ENCODE peak calls at places on chromosomes 7 and 10, in six cellular contexts. V is adrenal gland, P is dorsolateral prefrontal cortex, Y is right atrium auricular region, Q is heart left ventricle, H is cardiac fibroblast. D is an unnamed sample.

GRCh38 chr7:119900996-119901395 is 372.0 kb upstream of the KCND2 start:
- DNase-seq in V (peak), P (peak), Y (no peak), Q (no peak), H (peak), D (no peak)

GRCh38 chr10:32112055-32112454 is 55.8 kb upstream of the KIF5B start:
- DNase-seq in V (peak), P (no peak), Y (no peak), Q (no peak), H (peak), D (no peak)

GRCh38 chr7:55006499-55006898 is 12.3 kb upstream of the EGFR start:
- DNase-seq in V (no peak), P (no peak), Y (no peak), Q (no peak), H (no peak), D (no peak)

GRCh38 chr7:100562195-100563099 is 11.3 kb downstream of the SAP25 start:
- DNase-seq in V (no peak), P (no peak), Y (no peak), Q (no peak), H (no peak), D (no peak)

GRCh38 chr10:48454302-48455054 is 148.0 kb downstream of the MAPK8 start:
- DNase-seq in V (peak), P (no peak), Y (no peak), Q (no peak), H (no peak), D (peak)

GRCh38 chr7:157010588-157011332 is at the start of gene MNX1:
- DNase-seq in V (no peak), P (no peak), Y (no peak), Q (no peak), H (no peak), D (peak)

GRCh38 chr7:22866965-22867364 is 44.3 kb upstream of the TOMM7 start:
- DNase-seq in V (peak), P (no peak), Y (no peak), Q (no peak), H (peak), D (no peak)

GRCh38 chr7:79055722-79056415 is 397.6 kb downstream of the MAGI2 start:
- DNase-seq in V (peak), P (no peak), Y (no peak), Q (no peak), H (peak), D (no peak)

GRCh38 chr7:133675510-133676218 is 422.8 kb downstream of the EXOC4 start:
- DNase-seq in V (no peak), P (no peak), Y (no peak), Q (no peak), H (peak), D (no peak)

GRCh38 chr7:151086802-151087246 is 549 bp downstream of the AGAP3 start:
- DNase-seq in V (peak), P (no peak), Y (no peak), Q (no peak), H (peak), D (no peak)

GRCh38 chr10:131764929-131765328 is 135.9 kb upstream of the PPP2R2D start:
- DNase-seq in V (no peak), P (no peak), Y (no peak), Q (no peak), H (no peak), D (no peak)

GRCh38 chr7:5711419-5711818 is 70.0 kb downstream of the RNF216 start:
- DNase-seq in V (no peak), P (no peak), Y (no peak), Q (no peak), H (no peak), D (no peak)

GRCh38 chr10:71081912-71082311 is 130.5 kb upstream of the UNC5B start:
- DNase-seq in V (peak), P (no peak), Y (peak), Q (peak), H (no peak), D (peak)

GRCh38 chr7:48090095-48090805 is 1.2 kb downstream of the UPP1 start:
- DNase-seq in V (peak), P (no peak), Y (peak), Q (peak), H (peak), D (no peak)

GRCh38 chr10:76080406-76080805 is 649.0 kb downstream of the LRMDA start:
- DNase-seq in V (peak), P (no peak), Y (no peak), Q (no peak), H (peak), D (no peak)

GRCh38 chr7:41942468-41943097 is 239.7 kb upstream of the INHBA start:
- DNase-seq in V (no peak), P (no peak), Y (no peak), Q (no peak), H (peak), D (no peak)

GRCh38 chr10:113199459-113199858 is 249.4 kb downstream of the TCF7L2 start:
- DNase-seq in V (no peak), P (no peak), Y (no peak), Q (no peak), H (peak), D (no peak)

GRCh38 chr7:96303686-96304443 is 18.0 kb downstream of the SLC25A13 start:
- DNase-seq in V (no peak), P (no peak), Y (no peak), Q (no peak), H (peak), D (no peak)

GRCh38 chr10:18608581-18608980 is 42.8 kb downstream of the NSUN6 start:
- DNase-seq in V (no peak), P (no peak), Y (no peak), Q (no peak), H (peak), D (no peak)

GRCh38 chr7:19116121-19117080 is 1.0 kb downstream of the TWIST1 start:
- DNase-seq in V (no peak), P (no peak), Y (no peak), Q (peak), H (peak), D (no peak)

GRCh38 chr7:14321947-14322346 is 332.5 kb upstream of the ETV1 start:
- DNase-seq in V (no peak), P (no peak), Y (no peak), Q (no peak), H (no peak), D (no peak)

GRCh38 chr7:69873512-69873911 is 275.2 kb downstream of the AUTS2 start:
- DNase-seq in V (no peak), P (no peak), Y (no peak), Q (no peak), H (no peak), D (no peak)

GRCh38 chr7:19051767-19052375 is 65.6 kb downstream of the TWIST1 start:
- DNase-seq in V (peak), P (no peak), Y (no peak), Q (peak), H (peak), D (no peak)

GRCh38 chr7:13327669-13328068 is 640.2 kb downstream of the ARL4A start:
- DNase-seq in V (no peak), P (no peak), Y (no peak), Q (no peak), H (peak), D (no peak)

GRCh38 chr7:2072042-2072441 is 160.7 kb downstream of the MAD1L1 start:
- DNase-seq in V (no peak), P (no peak), Y (no peak), Q (no peak), H (no peak), D (no peak)

GRCh38 chr10:20407421-20407820 is 489.7 kb downstream of the NEBL start:
- DNase-seq in V (no peak), P (no peak), Y (no peak), Q (no peak), H (no peak), D (no peak)

GRCh38 chr10:72274730-72275350 is 1.1 kb downstream of the DDIT4 start:
- DNase-seq in V (peak), P (peak), Y (peak), Q (peak), H (peak), D (peak)

GRCh38 chr10:61257956-61258496 is 195.2 kb downstream of the TMEM26 start:
- DNase-seq in V (no peak), P (no peak), Y (no peak), Q (no peak), H (peak), D (no peak)

GRCh38 chr10:48431871-48432270 is 125.4 kb downstream of the MAPK8 start:
- DNase-seq in V (no peak), P (no peak), Y (no peak), Q (no peak), H (no peak), D (no peak)

GRCh38 chr10:71666607-71667373 is 52.8 kb downstream of the C10orf105 start:
- DNase-seq in V (no peak), P (no peak), Y (no peak), Q (no peak), H (no peak), D (peak)

GRCh38 chr10:14602807-14603538 is 171.7 kb downstream of the FAM107B start:
- DNase-seq in V (no peak), P (no peak), Y (no peak), Q (no peak), H (no peak), D (no peak)

GRCh38 chr7:82204694-82205093 is 238.9 kb downstream of the CACNA2D1 start:
- DNase-seq in V (peak), P (no peak), Y (no peak), Q (peak), H (peak), D (no peak)

GRCh38 chr7:29808075-29808786 is 1.9 kb downstream of the WIPF3 start:
- DNase-seq in V (no peak), P (no peak), Y (no peak), Q (no peak), H (no peak), D (no peak)

GRCh38 chr7:29805031-29805430 is 1.3 kb upstream of the WIPF3 start:
- DNase-seq in V (no peak), P (no peak), Y (no peak), Q (no peak), H (no peak), D (no peak)

GRCh38 chr7:29806793-29807178 is 478 bp downstream of the WIPF3 start:
- DNase-seq in V (no peak), P (no peak), Y (no peak), Q (no peak), H (no peak), D (no peak)

GRCh38 chr7:29806131-29806792 is at the start of gene WIPF3:
- DNase-seq in V (no peak), P (no peak), Y (no peak), Q (peak), H (no peak), D (peak)

DNA sequence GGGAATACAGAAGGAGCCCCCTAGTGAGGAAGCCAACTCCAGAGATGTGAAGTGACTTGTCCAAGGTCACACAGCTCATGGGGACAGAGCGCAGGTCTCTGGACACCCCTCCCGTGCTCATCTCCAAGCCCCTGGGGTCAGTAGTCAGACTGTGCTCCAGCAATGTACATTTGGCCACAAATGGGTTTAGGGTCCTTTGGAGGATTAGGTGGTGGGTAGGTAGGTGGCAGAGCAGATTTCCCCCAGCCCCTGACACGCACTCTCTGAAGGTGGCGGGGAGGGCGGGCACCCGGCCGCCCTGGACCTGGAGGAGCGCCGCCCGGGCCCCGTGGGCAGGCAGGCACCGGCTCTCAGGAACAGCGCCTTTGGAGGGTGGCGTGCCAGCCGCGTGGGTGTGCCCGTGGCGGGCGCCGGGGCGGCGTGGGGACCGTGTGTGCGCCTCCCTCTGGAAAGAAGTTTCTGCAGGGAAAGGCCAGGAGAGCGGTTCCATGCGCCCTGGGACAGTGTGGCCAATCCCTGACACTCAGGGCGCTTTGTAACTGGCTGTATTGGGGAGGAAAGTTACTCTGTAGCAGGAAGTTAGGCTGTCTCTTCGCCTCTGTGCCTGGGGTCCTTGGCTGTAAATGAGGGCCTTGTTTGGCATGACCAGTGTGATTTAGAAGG is 1.0 kb downstream of the WIPF3 start:
- DNase-seq in V (peak), P (no peak), Y (no peak), Q (peak), H (no peak), D (peak)
- TF ChIP-seq CTCF in V (peak), P (no peak), Y (no peak), Q (peak), H (no peak), D (peak)

GRCh38 chr7:66748791-66749190 is 8.3 kb downstream of the RABGEF1 start:
- DNase-seq in V (peak), P (no peak), Y (no peak), Q (peak), H (no peak), D (no peak)
- TF ChIP-seq CTCF in V (no peak), P (no peak), Y (no peak), Q (no peak), H (no peak), D (no peak)

GRCh38 chr10:33664070-33664469 is 329.6 kb upstream of the NRP1 start:
- DNase-seq in V (no peak), P (no peak), Y (no peak), Q (no peak), H (no peak), D (no peak)
- TF ChIP-seq CTCF in V (no peak), P (no peak), Y (no peak), Q (no peak), H (no peak), D (no peak)

DNA sequence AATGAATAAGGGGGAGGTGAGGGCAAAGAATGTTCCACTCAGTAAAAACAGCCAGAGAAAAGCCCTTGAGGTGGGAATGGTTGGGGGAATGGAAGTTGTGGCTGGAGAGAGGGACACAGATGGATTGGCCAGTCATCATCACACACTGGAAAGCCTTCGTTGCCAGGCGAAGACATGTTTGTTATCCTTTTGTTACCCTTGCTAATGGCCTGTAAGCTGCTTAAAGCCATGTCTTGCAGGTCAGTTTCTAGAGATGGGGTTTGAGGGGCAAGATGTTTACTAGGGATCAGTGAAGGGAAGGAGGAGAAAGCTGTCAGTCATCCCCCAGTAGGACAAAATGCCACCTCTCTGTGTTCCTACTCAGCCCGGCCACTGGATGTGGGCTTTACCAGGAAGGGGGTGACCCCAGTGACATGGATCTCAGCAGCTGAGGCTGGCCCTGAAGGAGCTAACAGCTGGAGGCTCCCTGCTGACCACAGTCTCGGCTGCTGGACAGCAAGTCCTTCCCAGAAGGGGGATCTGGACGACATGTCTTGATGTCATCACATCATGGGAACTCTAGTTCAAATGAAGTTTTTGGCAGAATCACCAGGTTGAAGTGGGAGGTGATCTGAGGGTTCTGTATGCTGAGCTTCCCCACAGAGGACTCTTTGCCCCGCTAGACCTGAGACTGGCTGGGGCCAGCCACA is 66.2 kb downstream of the TBXAS1 start:
- DNase-seq in V (no peak), P (no peak), Y (no peak), Q (no peak), H (no peak), D (no peak)
- TF ChIP-seq CTCF in V (no peak), P (no peak), Y (no peak), Q (no peak), H (no peak), D (no peak)

GRCh38 chr10:106555599-106555998 is 608.9 kb downstream of the SORCS1 start:
- DNase-seq in V (no peak), P (no peak), Y (no peak), Q (no peak), H (no peak), D (no peak)
- TF ChIP-seq CTCF in V (no peak), P (no peak), Y (no peak), Q (no peak), H (peak), D (peak)

DNA sequence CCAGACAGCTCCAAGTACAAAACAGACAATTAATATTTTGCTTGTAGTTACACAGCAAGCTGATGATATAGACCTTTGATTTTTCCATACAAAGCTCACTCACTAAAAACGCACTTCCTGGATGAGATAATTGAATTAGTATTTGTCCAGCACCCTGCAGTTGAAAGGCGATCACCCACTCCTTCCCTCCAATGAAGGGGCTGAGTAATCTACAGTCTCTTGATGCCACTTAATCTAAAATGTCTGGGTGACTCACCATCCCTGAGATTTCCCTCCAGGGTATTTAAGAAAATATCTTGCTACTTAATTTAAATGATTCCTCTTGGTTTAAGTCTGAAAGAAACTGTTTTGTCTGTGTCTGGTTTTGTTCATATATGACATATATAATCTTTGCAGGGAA is 515.3 kb downstream of the GRID1 start:
- DNase-seq in V (no peak), P (no peak), Y (no peak), Q (no peak), H (peak), D (no peak)
- TF ChIP-seq CTCF in V (no peak), P (no peak), Y (no peak), Q (no peak), H (no peak), D (no peak)

GRCh38 chr7:107980171-107980570 is 22.8 kb downstream of the LAMB1 start:
- DNase-seq in V (no peak), P (no peak), Y (no peak), Q (no peak), H (no peak), D (no peak)

GRCh38 chr7:107982463-107982862 is 20.5 kb downstream of the LAMB1 start:
- DNase-seq in V (no peak), P (no peak), Y (no peak), Q (no peak), H (no peak), D (no peak)

GRCh38 chr7:107981466-107981865 is 21.5 kb downstream of the LAMB1 start:
- DNase-seq in V (no peak), P (no peak), Y (no peak), Q (no peak), H (no peak), D (no peak)

GRCh38 chr7:107980671-107981190 is 22.2 kb downstream of the LAMB1 start:
- DNase-seq in V (no peak), P (no peak), Y (no peak), Q (no peak), H (no peak), D (no peak)

DNA sequence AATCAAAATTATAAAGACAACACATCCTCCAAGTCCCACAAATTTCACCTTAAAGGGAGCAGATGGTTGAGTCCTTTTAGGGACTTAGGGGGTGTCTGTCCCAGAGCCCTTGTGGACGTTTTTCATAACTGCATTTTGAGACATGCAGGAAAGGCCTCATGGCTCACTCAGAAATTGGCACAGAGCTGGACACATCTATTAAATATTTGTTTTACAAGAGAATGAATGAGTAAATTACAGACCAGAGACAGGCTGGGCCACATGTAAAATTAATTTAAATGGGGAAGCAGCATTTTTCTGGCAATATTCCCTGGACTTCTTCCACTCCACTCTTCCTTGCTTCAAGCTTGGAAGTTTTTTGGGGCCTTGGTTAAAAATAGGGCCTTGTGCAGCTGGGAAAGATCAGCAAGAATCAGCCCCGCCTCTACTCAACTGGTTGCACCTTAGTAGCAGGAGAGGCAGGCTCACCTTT is 20.0 kb downstream of the LAMB1 start:
- DNase-seq in V (no peak), P (no peak), Y (no peak), Q (no peak), H (peak), D (no peak)
- TF ChIP-seq CTCF in V (peak), P (no peak), Y (no peak), Q (peak), H (peak), D (peak)

GRCh38 chr10:118595064-118595420 is 406 bp downstream of the PRLHR start:
- DNase-seq in V (no peak), P (no peak), Y (no peak), Q (no peak), H (no peak), D (no peak)

GRCh38 chr10:118592675-118593330 is 2.6 kb downstream of the PRLHR start:
- DNase-seq in V (no peak), P (no peak), Y (no peak), Q (no peak), H (no peak), D (no peak)

GRCh38 chr10:118596426-118597124 is 1.1 kb upstream of the PRLHR start:
- DNase-seq in V (no peak), P (no peak), Y (no peak), Q (no peak), H (no peak), D (no peak)

GRCh38 chr10:118595598-118596425 is at the start of gene PRLHR:
- DNase-seq in V (peak), P (peak), Y (no peak), Q (no peak), H (peak), D (peak)

GRCh38 chr10:118594392-118595063 is 920 bp downstream of the PRLHR start:
- DNase-seq in V (peak), P (peak), Y (no peak), Q (peak), H (peak), D (peak)
- TF ChIP-seq CTCF in V (peak), P (peak), Y (no peak), Q (peak), H (peak), D (peak)

GRCh38 chr10:51892965-51893658 is 193.7 kb upstream of the CSTF2T start:
- DNase-seq in V (no peak), P (no peak), Y (no peak), Q (no peak), H (peak), D (no peak)
- TF ChIP-seq CTCF in V (peak), P (peak), Y (no peak), Q (peak), H (peak), D (peak)

D was measured in progenitor cell of endocrine pancreas.